ENCODE peak calls at places on chromosome 17, in seven cellular contexts. A is uterus, C is heart left ventricle, N is right cardiac atrium, U is adipocyte, H is transverse colon, F is tibial artery. X is an unnamed sample.

GRCh38 chr17:82917656-82918345 is 78.0 kb upstream of the ZNF750 start:
- DNase-seq in A (no peak), C (no peak), U (peak), F (no peak), N (peak), H (no peak), X (peak)

GRCh38 chr17:77690271-77691161 is 268.0 kb upstream of the TNRC6C start:
- DNase-seq in A (no peak), H (no peak), F (peak), U (peak), C (peak), N (no peak), X (no peak)

GRCh38 chr17:50266384-50267073 is 7.7 kb upstream of the TMEM92 start:
- DNase-seq in F (peak), N (peak), C (no peak), H (peak), A (peak), U (peak), X (peak)

GRCh38 chr17:1735834-1736347 is 6.8 kb upstream of the SERPINF2 start:
- DNase-seq in U (no peak), N (no peak), C (no peak), A (no peak), F (no peak), H (no peak), X (no peak)

GRCh38 chr17:47703191-47703591 is 9.2 kb downstream of the TBKBP1 start:
- DNase-seq in A (no peak), C (no peak), F (no peak), H (peak), N (no peak), U (no peak), X (no peak)

GRCh38 chr17:81030726-81031570 is 4.0 kb upstream of the BAIAP2 start:
- DNase-seq in U (no peak), N (peak), C (peak), H (peak), F (no peak), A (no peak), X (no peak)

GRCh38 chr17:77445908-77446535 is 305.3 kb downstream of the SEC14L1 start:
- DNase-seq in H (peak), U (no peak), C (no peak), N (peak), A (no peak), F (no peak), X (peak)

GRCh38 chr17:79951361-79952264 is 84.1 kb downstream of the TBC1D16 start:
- DNase-seq in N (peak), A (peak), F (peak), C (peak), H (no peak), U (peak), X (peak)

GRCh38 chr17:69909389-69909788 is 165.6 kb upstream of the KCNJ16 start:
- DNase-seq in U (no peak), C (no peak), A (no peak), H (no peak), N (no peak), F (no peak), X (no peak)

GRCh38 chr17:28950017-28950751 is 1.1 kb downstream of the PHF12 start:
- DNase-seq in U (peak), F (peak), C (peak), A (peak), N (peak), H (peak), X (peak)

GRCh38 chr17:78174870-78175642 is 6.7 kb downstream of the SYNGR2 start:
- DNase-seq in U (no peak), N (no peak), A (no peak), F (no peak), C (no peak), H (peak), X (no peak)

GRCh38 chr17:75872434-75873351 is 5.7 kb downstream of the TRIM47 start:
- DNase-seq in F (peak), N (peak), A (peak), U (peak), H (peak), C (peak), X (peak)
- H3K4me3 ChIP-seq in F (no peak), N (no peak), A (no peak), U (no peak), H (no peak), C (no peak), X (no peak)

GRCh38 chr17:30922235-30922993 is 669 bp downstream of the ADAP2 start:
- DNase-seq in A (no peak), U (peak), F (peak), H (peak), C (peak), N (peak), X (no peak)

GRCh38 chr17:30920282-30920681 is 1.5 kb upstream of the ADAP2 start:
- DNase-seq in F (peak), C (peak), N (no peak), A (no peak), U (no peak), H (no peak), X (no peak)

GRCh38 chr17:30924341-30924740 is 2.6 kb downstream of the ADAP2 start:
- DNase-seq in N (no peak), F (peak), A (no peak), U (no peak), C (no peak), H (no peak), X (no peak)

GRCh38 chr17:30921544-30922196 is at the start of gene ADAP2:
- DNase-seq in C (peak), U (peak), A (peak), N (peak), F (peak), H (peak), X (no peak)

GRCh38 chr17:30920683-30921543 is 832 bp upstream of the ADAP2 start:
- DNase-seq in C (no peak), F (peak), N (no peak), U (no peak), A (no peak), H (no peak), X (no peak)
- H3K4me3 ChIP-seq in C (peak), F (no peak), N (peak), U (no peak), A (peak), H (peak), X (no peak)

DNA sequence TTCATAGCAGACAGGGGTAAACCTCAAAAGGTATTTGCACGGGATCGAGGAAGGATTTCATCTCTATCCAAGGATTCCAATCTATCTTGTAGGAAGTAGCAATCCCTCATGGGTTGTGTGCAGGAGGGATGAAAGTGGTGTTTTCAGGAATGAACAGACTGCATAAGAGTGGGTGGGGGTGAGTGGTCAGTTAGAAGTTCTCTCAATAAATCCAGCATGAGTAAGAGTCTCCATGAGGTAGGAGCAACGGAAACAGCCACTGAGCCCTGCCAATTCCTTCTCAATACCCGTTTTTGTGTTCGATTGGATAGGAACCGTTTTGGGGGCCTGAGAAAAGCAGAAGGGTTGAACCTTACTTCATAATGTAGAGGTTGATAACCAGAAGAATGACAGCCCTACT is 375.6 kb downstream of the SOX9 start:
- DNase-seq in A (no peak), U (no peak), F (no peak), C (no peak), N (no peak), H (no peak), X (no peak)
- H3K4me3 ChIP-seq in A (no peak), U (no peak), F (no peak), C (no peak), N (no peak), H (no peak), X (no peak)

GRCh38 chr17:7041607-7042506 is 2.0 kb downstream of the SLC16A11 start:
- DNase-seq in F (no peak), H (no peak), A (no peak), U (no peak), N (peak), C (no peak), X (no peak)
- H3K4me3 ChIP-seq in F (no peak), H (peak), A (no peak), U (no peak), N (no peak), C (peak), X (no peak)